ENCODE peak calls at places on chromosomes 13 and 19, in four cellular contexts. F, A, U and V are unnamed samples.

GRCh38 chr19:47111081-47111589 is 2.4 kb downstream of the ZC3H4 start:
- DNase-seq in A (peak; percentile 51), U (no peak), F (no peak), V (no peak)

GRCh38 chr19:16386619-16387240 is 62.1 kb downstream of the KLF2 start:
- DNase-seq in A (peak; percentile 63), F (no peak), U (peak; percentile 32), V (peak; percentile 62)

GRCh38 chr19:52942371-52943133 is 19.3 kb upstream of the ZNF888 start:
- DNase-seq in U (peak; percentile 82), A (peak; percentile 80), F (peak; percentile 48), V (no peak)

GRCh38 chr13:79423801-79424642 is 18.0 kb upstream of the RBM26 start:
- DNase-seq in A (peak; percentile 14), F (no peak), U (peak; percentile 29), V (no peak)

GRCh38 chr13:67148219-67148583 is 81.9 kb downstream of the PCDH9 start:
- DNase-seq in A (no peak), U (no peak), F (no peak), V (no peak)

GRCh38 chr19:11570039-11570462 is 7.4 kb downstream of the ACP5 start:
- DNase-seq in A (no peak), U (no peak), F (no peak), V (no peak)

GRCh38 chr13:47545206-47545605 is 455.9 kb downstream of the SUCLA2 start:
- DNase-seq in A (no peak), U (no peak), F (no peak), V (no peak)

GRCh38 chr13:59684105-59684504 is 479.6 kb downstream of the DIAPH3 start:
- DNase-seq in A (no peak), F (no peak), U (no peak), V (no peak)

GRCh38 chr19:2315818-2316353 is 7.9 kb upstream of the LINGO3 start:
- DNase-seq in U (peak; percentile 55), A (no peak), F (no peak), V (peak; percentile 43)

DNA sequence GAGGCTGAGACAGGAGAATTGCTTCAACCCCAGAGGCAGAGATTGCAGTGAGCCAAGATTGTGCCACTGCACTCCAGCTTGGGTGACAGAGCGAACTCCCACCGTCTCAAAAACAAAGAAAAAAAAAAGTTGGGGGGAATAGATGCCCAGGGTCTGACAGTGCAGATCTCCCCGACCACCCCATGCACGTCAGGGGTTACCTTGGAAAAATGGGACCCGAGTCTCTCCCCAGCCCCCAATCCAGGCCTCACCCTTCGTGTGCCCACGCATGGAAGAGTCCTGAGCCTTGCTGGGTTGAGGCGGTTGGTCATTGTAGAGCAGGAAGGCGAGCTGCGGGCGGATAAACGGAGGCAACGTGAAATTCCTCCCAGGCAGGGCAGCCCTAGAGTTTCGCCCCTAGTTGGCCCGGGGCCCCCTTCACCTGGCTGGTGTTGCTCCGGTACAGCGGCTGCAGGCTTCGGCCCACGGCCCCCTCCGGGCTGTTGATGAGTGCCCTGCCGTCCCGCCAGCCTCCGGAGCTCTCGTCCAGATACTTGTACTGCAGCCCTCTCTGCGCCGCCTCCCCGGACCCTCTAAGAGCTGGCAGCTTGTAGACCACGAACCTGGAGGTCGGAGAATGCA is 588 bp downstream of the DNASE2 start:
- DNase-seq in U (no peak), A (no peak), F (no peak), V (no peak)
- TF ChIP-seq ESRRA in U (no peak), A (no peak), F (no peak), V (no peak)

DNA sequence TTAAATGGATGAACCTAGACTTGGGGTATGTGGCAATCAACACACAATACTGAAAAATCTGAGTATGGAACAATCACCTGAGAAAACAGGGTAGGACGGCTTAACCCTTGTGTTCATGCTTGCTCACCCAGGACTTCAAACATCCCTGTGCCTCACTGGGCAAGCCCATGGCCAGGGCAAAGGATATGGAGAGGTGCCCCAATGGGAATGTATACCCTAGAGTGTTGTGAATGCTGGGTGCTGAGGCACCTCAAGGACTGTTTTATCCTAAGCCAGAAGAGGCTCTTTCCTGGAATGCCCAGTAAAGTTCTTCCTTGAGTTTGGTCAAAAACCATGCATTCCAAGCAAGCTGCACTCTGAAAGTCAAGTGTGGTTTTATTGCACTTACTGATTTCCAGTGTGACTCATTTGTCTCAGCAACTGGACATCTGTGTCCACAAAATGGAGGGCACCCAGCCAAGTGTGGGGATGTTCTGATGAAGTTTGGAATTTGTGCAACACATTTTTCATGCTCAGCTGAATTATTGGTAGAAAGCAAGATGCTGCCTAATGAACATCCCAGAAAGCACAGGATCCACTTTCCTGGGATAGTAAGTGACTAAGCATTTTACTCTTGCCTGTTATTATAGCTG is 531.3 kb downstream of the RFC3 start:
- DNase-seq in U (no peak), F (no peak), A (no peak), V (peak; percentile 79)
- TF ChIP-seq CHD4 in U (no peak), F (no peak), A (no peak), V (no peak)

GRCh38 chr19:5608271-5608666 is 14.3 kb downstream of the SAFB2 start:
- DNase-seq in F (no peak), A (no peak), U (peak; percentile 28), V (no peak)
- TF ChIP-seq KDM1A in F (no peak), A (no peak), U (no peak), V (no peak)

GRCh38 chr13:30147380-30147779 is 160.0 kb downstream of the KATNAL1 start:
- DNase-seq in F (no peak), U (no peak), A (no peak), V (no peak)
- TF ChIP-seq ESRRA in F (no peak), U (no peak), A (no peak), V (no peak)

GRCh38 chr19:4911786-4912672 is 2.7 kb downstream of the UHRF1 start:
- DNase-seq in A (peak; percentile 57), F (no peak), U (peak; percentile 40), V (peak; percentile 90)
- TF ChIP-seq CHD4 in A (no peak), F (no peak), U (no peak), V (no peak)